ENCODE peak calls at places on chromosomes 13 and 19, in six cellular contexts. C is NCI-H1092; B is pancreas; I is NCI-H748 treated with DMSO at 0.1 percent for 48 hours; F is stromal cell of bone marrow; W is CD4-positive, alpha-beta T cell. X is an unnamed sample.

GRCh38 chr13:26198116-26198515 is 24.0 kb downstream of the RNF6 start:
- DNase-seq in C (no peak), B (no peak), I (no peak), F (no peak), W (no peak), X (no peak)

GRCh38 chr19:50729894-50730293 is 6.7 kb downstream of the CLEC11A start:
- DNase-seq in C (no peak), B (no peak), I (no peak), F (no peak), W (no peak), X (no peak)

GRCh38 chr19:30163663-30164062 is 208.5 kb upstream of the ZNF536 start:
- DNase-seq in C (no peak), B (no peak), I (no peak), F (no peak), W (no peak), X (no peak)

GRCh38 chr13:101049166-101049850 is 367.0 kb downstream of the NALCN start:
- DNase-seq in C (no peak), B (no peak), I (no peak), F (no peak), W (no peak), X (peak; percentile 64)

GRCh38 chr13:21435710-21436151 is 23.4 kb downstream of the ZDHHC20 start:
- DNase-seq in C (no peak), B (peak; percentile 45), I (no peak), F (peak; percentile 77), W (no peak), X (peak; percentile 91)

GRCh38 chr13:74068471-74068870 is 65.7 kb downstream of the KLF12 start:
- DNase-seq in C (no peak), B (no peak), I (no peak), F (no peak), W (no peak), X (no peak)

GRCh38 chr13:65724261-65724660 is 1505.9 kb downstream of the PCDH9 start:
- DNase-seq in C (no peak), B (no peak), I (no peak), F (peak; percentile 14), W (no peak), X (no peak)

GRCh38 chr13:96816874-96817273 is 177.4 kb downstream of the OXGR1 start:
- DNase-seq in C (no peak), B (no peak), I (peak; percentile 23), F (no peak), W (no peak), X (no peak)

GRCh38 chr13:97220151-97220900 is 1.8 kb upstream of the MBNL2 start:
- DNase-seq in C (no peak), B (no peak), I (no peak), F (no peak), W (no peak), X (no peak)

GRCh38 chr19:35313614-35314013 is 15.4 kb upstream of the CD22 start:
- DNase-seq in C (no peak), B (no peak), I (no peak), F (no peak), W (no peak), X (no peak)

X was measured in mammary epithelial cell.